ENCODE peak calls at places on chromosomes 16 and 17, in four cellular contexts. Y is fibroblast of lung, F is ovary, J is ascending aorta. R is an unnamed sample. For H3K4me1, the result is how much of the 10 kb centered on the place peaks cover.

GRCh38 chr17:69067274-69068047 is 6.7 kb upstream of the ABCA9 start:
- DNase-seq in J (no peak), Y (no peak), F (no peak), R (no peak)

GRCh38 chr17:16652847-16653366 is 743 bp downstream of the ZNF624 start:
- DNase-seq in Y (no peak), J (no peak), F (no peak), R (no peak)

GRCh38 chr17:57834146-57834741 is 15.6 kb downstream of the MRPS23 start:
- DNase-seq in F (no peak), J (peak), Y (peak), R (peak)

GRCh38 chr16:84652565-84652964 is 4.3 kb downstream of the KLHL36 start:
- DNase-seq in Y (no peak), J (no peak), F (no peak), R (no peak)

GRCh38 chr16:84514874-84515835 is 10.7 kb upstream of the MEAK7 start:
- DNase-seq in J (no peak), F (no peak), Y (no peak), R (peak)

GRCh38 chr17:28547623-28548416 is 4.6 kb downstream of the UNC119 start:
- DNase-seq in J (peak), F (peak), Y (peak), R (peak)

GRCh38 chr16:88975511-88976061 is 1.4 kb downstream of the CBFA2T3 start:
- DNase-seq in F (no peak), J (no peak), Y (no peak), R (no peak)

GRCh38 chr16:24906199-24906808 is 60.5 kb downstream of the SLC5A11 start:
- DNase-seq in J (no peak), F (no peak), Y (peak), R (no peak)

GRCh38 chr16:56409195-56409594 is 16.1 kb downstream of the AMFR start:
- DNase-seq in Y (peak), J (no peak), F (no peak), R (no peak)

GRCh38 chr17:82702161-82702932 is 3.8 kb upstream of the RAB40B start:
- DNase-seq in J (no peak), Y (no peak), F (no peak), R (no peak)

GRCh38 chr17:7041607-7042506 is 2.0 kb downstream of the SLC16A11 start:
- DNase-seq in J (no peak), F (no peak), Y (no peak), R (peak)

GRCh38 chr16:88560722-88561484 is 9.3 kb upstream of the ZC3H18 start:
- DNase-seq in Y (peak), J (no peak), F (no peak), R (peak)

GRCh38 chr17:75191584-75191983 is 8.8 kb upstream of the SUMO2 start:
- DNase-seq in Y (peak), J (no peak), F (no peak), R (no peak)

GRCh38 chr17:80035937-80036714 is at the start of gene CCDC40:
- DNase-seq in F (peak), Y (peak), J (peak), R (peak)

GRCh38 chr16:10950393-10950792 is 6.0 kb downstream of the CLEC16A start:
- DNase-seq in J (no peak), Y (no peak), F (no peak), R (no peak)

GRCh38 chr16:85055503-85056210 is 28.1 kb downstream of the KIAA0513 start:
- DNase-seq in Y (peak), F (no peak), J (peak), R (no peak)

GRCh38 chr17:37518816-37519215 is 29.1 kb downstream of the DUSP14 start:
- DNase-seq in F (no peak), J (no peak), Y (no peak), R (no peak)

GRCh38 chr16:31451681-31452351 is 7.5 kb upstream of the ARMC5 start:
- DNase-seq in Y (peak), J (no peak), F (peak), R (peak)

GRCh38 chr16:65490296-65490695 is 368.4 kb upstream of the CDH11 start:
- DNase-seq in F (no peak), J (no peak), Y (no peak), R (no peak)

GRCh38 chr16:81610144-81610842 is 165.7 kb downstream of the CMIP start:
- DNase-seq in F (peak), Y (peak), J (peak), R (no peak)

GRCh38 chr16:66258916-66259845 is 107.3 kb upstream of the CDH5 start:
- DNase-seq in J (peak), Y (no peak), F (no peak), R (no peak)

GRCh38 chr17:44848961-44849489 is 1.3 kb downstream of the HIGD1B start:
- DNase-seq in Y (no peak), J (no peak), F (no peak), R (no peak)

GRCh38 chr17:10121971-10122707 is 76.3 kb downstream of the GAS7 start:
- DNase-seq in Y (no peak), F (no peak), J (no peak), R (no peak)

GRCh38 chr16:77782694-77783093 is 5.7 kb upstream of the VAT1L start:
- DNase-seq in F (no peak), J (no peak), Y (no peak), R (no peak)

GRCh38 chr17:11899494-11899893 is 97.8 kb downstream of the ZNF18 start:
- DNase-seq in F (no peak), J (no peak), Y (no peak), R (peak)

GRCh38 chr16:80924372-80924978 is 82.2 kb downstream of the CMC2 start:
- DNase-seq in J (no peak), Y (peak), F (no peak), R (peak)

GRCh38 chr16:27405546-27406451 is 3.8 kb downstream of the IL21R start:
- DNase-seq in F (no peak), Y (peak), J (no peak), R (no peak)

GRCh38 chr16:10121496-10121895 is 60.7 kb downstream of the GRIN2A start:
- DNase-seq in F (no peak), J (no peak), Y (peak), R (no peak)

GRCh38 chr17:67443931-67444597 is 67.0 kb downstream of the PITPNC1 start:
- DNase-seq in Y (peak), F (no peak), J (no peak), R (no peak)

GRCh38 chr17:67440311-67441051 is 63.4 kb downstream of the PITPNC1 start:
- DNase-seq in F (no peak), Y (no peak), J (no peak), R (no peak)

GRCh38 chr17:67439269-67439668 is 62.2 kb downstream of the PITPNC1 start:
- DNase-seq in Y (no peak), J (no peak), F (no peak), R (no peak)

GRCh38 chr17:67441052-67441738 is 64.1 kb downstream of the PITPNC1 start:
- DNase-seq in J (no peak), F (no peak), Y (peak), R (peak)

DNA sequence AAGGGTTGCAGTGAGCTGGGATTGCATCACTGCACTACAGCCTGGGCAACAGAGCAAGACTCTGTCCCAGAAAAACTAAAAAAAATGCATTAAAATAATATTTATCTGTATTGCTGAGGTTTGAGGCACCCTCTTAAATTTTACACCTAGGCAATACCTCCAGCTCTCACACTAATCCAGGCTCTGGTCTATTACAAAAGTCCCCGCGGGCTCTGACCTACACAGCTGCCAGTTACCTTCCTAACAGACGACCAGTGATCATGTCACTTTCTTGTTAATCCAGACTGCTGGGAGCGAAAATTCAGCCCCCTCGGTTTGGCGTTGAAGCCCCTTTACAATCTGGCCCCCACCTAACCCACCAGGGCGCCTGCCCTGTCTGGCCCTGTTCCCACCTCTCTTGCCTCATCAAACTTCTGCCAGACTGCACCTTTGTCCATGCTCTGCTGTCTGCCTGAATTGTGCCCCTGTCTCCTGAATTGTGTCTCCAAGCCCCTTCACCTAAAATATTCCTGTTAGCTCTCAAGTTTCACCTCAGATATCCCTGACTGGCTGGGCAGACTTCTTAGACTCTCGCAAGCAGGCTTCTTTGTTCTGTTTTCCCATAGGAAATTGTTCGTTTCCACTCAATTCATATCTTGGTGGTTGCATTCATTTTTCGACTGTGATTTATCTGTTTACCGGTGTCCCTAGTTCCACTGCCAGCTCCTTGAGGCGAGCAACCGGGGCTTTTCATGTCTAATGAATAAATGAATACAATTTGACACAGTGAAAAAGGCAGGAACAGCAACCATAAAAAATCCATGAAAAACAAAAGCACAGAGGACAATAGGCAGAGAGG is 65.9 kb downstream of the PITPNC1 start:
- DNase-seq in J (no peak), Y (peak), F (no peak), R (peak)
- H3K4me1 ChIP-seq in J (under half), Y (under half), F (under half), R (half or more)

GRCh38 chr17:1724869-1725641 is 551 bp downstream of the WDR81 start:
- DNase-seq in F (no peak), J (no peak), Y (peak), R (peak)
- H3K4me3 ChIP-seq in F (peak), J (peak), Y (peak), R (peak)

DNA sequence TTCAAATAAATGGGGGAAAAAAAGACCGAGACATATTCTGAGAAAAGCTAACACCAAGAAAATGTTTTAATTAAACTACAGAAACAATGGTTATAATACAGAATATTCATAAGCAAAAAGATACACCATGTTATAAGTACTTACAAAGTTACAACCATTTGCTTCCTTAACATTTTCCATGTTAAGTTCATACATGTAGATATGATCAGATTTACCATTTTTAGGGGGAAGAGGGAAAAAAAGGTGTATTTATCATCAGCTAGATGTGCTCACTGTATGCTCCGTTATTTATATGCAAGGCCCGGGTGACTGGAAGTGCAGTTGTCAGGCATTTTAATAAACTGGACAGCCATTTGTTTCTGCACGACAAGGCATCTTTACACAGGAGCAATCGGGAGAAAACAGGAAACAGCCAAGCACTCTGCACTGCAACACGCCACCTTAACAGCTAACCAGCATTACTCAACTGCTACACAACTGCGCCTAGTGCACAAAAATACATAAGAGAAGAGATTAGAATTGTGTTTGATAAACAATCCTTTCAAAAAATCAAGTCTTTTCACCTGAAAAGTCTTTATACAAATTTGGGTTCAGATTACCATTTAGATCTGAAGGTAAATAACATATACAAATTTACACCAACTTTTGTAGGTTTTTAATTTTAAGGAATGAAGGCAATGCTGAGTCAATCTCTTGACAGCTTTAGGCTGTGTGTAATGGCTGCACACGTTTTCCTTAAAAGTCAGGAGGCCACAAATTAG is 2.9 kb downstream of the SRSF2 start:
- DNase-seq in Y (peak), J (no peak), F (no peak), R (no peak)
- H3K4me1 ChIP-seq in Y (under half), J (under half), F (under half), R (under half)

DNA sequence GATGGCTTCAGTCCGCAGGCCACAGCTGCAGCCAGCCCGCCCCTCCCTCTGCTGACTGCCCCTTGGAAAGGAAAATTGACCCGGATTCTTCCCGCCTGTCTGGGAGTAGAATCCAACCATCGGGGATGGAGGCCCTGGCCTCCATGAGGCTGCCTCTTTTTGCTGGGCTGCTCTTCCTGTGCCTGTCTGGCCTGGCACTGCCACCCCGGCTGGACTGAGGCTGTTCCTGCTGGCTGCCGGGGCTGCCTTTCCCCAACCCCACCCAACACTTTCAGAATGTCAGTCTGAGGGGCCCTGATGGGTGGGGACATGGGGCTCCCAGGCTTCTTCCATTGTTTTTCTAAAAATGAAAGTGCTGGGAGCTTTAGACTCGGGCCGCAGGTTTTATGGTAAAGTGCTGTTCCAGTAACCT is 7.3 kb downstream of the BAHCC1 start:
- DNase-seq in J (no peak), Y (no peak), F (no peak), R (no peak)
- H3K4me3 ChIP-seq in J (peak), Y (peak), F (no peak), R (no peak)

GRCh38 chr16:679808-680624 is at the start of gene STUB1:
- DNase-seq in J (peak), F (peak), Y (peak), R (peak)
- H3K4me1 ChIP-seq in J (under half), F (under half), Y (under half), R (under half)

GRCh38 chr17:32528825-32529224 is 42.0 kb downstream of the CDK5R1 start:
- DNase-seq in Y (no peak), J (no peak), F (no peak), R (no peak)
- H3K4me3 ChIP-seq in Y (no peak), J (no peak), F (no peak), R (no peak)

GRCh38 chr17:4941027-4941610 is 1.1 kb downstream of the RNF167 start:
- DNase-seq in Y (no peak), J (no peak), F (no peak), R (no peak)

GRCh38 chr17:4938670-4939553 is 934 bp downstream of the SLC25A11 start:
- DNase-seq in Y (no peak), J (no peak), F (no peak), R (no peak)

GRCh38 chr17:4939554-4939803 is 367 bp downstream of the SLC25A11 start:
- DNase-seq in Y (no peak), F (peak), J (peak), R (no peak)

GRCh38 chr17:4940625-4941021 is 555 bp downstream of the RNF167 start:
- DNase-seq in Y (no peak), F (no peak), J (no peak), R (no peak)

GRCh38 chr17:4939804-4940624 is at the start of the genes RNF167 and SLC25A11:
- DNase-seq in J (peak), F (peak), Y (peak), R (peak)
- H3K4me1 ChIP-seq in J (under half), F (under half), Y (under half), R (under half)